ENCODE peak calls at places on chromosomes 11 and 22, in five cellular contexts. P is brain microvascular endothelial cell; F is heart left ventricle; V is CD8-positive, alpha-beta memory T cell; X is AG04450. G is an unnamed sample.

GRCh38 chr11:82874646-82875523 is 25.3 kb downstream of the PRCP start:
- DNase-seq in P (no peak), X (no peak), V (no peak), F (no peak), G (no peak)

GRCh38 chr22:22395230-22395629 is 113.3 kb downstream of the ZNF280B start:
- DNase-seq in P (no peak), F (no peak), V (no peak), X (no peak), G (no peak)

GRCh38 chr11:113877673-113878060 is 2.3 kb upstream of the USP28 start:
- DNase-seq in P (no peak), F (no peak), V (no peak), X (no peak), G (no peak)

GRCh38 chr11:134340354-134340964 is 8.7 kb downstream of the GLB1L2 start:
- DNase-seq in X (no peak), F (no peak), V (no peak), P (no peak), G (no peak)

GRCh38 chr11:121246021-121246768 is 46.4 kb upstream of the SC5D start:
- DNase-seq in X (no peak), V (no peak), P (no peak), F (no peak), G (no peak)

GRCh38 chr11:118401880-118402590 is 629 bp downstream of the ATP5MG start:
- DNase-seq in F (no peak), P (peak), V (no peak), X (peak), G (peak)

GRCh38 chr11:117319214-117319840 is 3.3 kb upstream of the BACE1 start:
- DNase-seq in P (peak), V (no peak), F (no peak), X (no peak), G (no peak)

GRCh38 chr11:128288368-128288767 is 299.0 kb downstream of the ETS1 start:
- DNase-seq in F (no peak), X (no peak), V (no peak), P (no peak), G (no peak)

GRCh38 chr22:23403152-23403719 is 176.9 kb downstream of the IGLL1 start:
- DNase-seq in P (no peak), F (no peak), X (no peak), V (no peak), G (no peak)

GRCh38 chr11:133814588-133814987 is 30.7 kb downstream of the SPATA19 start:
- DNase-seq in P (no peak), F (no peak), V (no peak), X (no peak), G (no peak)

GRCh38 chr22:39437836-39438704 is 18.7 kb upstream of the MGAT3 start:
- DNase-seq in V (no peak), F (no peak), P (no peak), X (no peak), G (no peak)

GRCh38 chr11:44817207-44817944 is 90.6 kb downstream of the TSPAN18 start:
- DNase-seq in F (no peak), X (no peak), V (no peak), P (no peak), G (no peak)

GRCh38 chr11:45278721-45279120 is 7.4 kb downstream of the SYT13 start:
- DNase-seq in F (no peak), P (peak), V (no peak), X (no peak), G (no peak)

GRCh38 chr11:134125507-134125906 is 56.6 kb downstream of the JAM3 start:
- DNase-seq in P (no peak), F (no peak), V (no peak), X (no peak), G (no peak)

GRCh38 chr22:22745225-22746060 is 101.0 kb downstream of the GGTLC2 start:
- DNase-seq in V (peak), X (no peak), F (no peak), P (peak), G (no peak)

GRCh38 chr22:46367707-46368191 is 32.2 kb downstream of the TRMU start:
- DNase-seq in P (peak), X (peak), F (peak), V (peak), G (no peak)

GRCh38 chr11:33636104-33636503 is 64.5 kb downstream of the C11orf91 start:
- DNase-seq in P (peak), F (no peak), X (no peak), V (no peak), G (peak)

GRCh38 chr11:61716478-61717285 is 35.8 kb upstream of the MYRF start:
- DNase-seq in F (no peak), P (no peak), V (no peak), X (no peak), G (no peak)

GRCh38 chr11:118609380-118610219 is 2.2 kb downstream of the PHLDB1 start:
- DNase-seq in P (no peak), X (no peak), F (no peak), V (peak), G (no peak)

GRCh38 chr22:41912338-41913039 is 2.4 kb downstream of the SHISA8 start:
- DNase-seq in F (no peak), X (no peak), V (no peak), P (no peak), G (no peak)

GRCh38 chr22:27686534-27686933 is 115.0 kb downstream of the MN1 start:
- DNase-seq in P (peak), V (no peak), F (peak), X (peak), G (no peak)

GRCh38 chr22:30830907-30831306 is 136.2 kb downstream of the OSBP2 start:
- DNase-seq in X (peak), V (no peak), F (no peak), P (peak), G (peak)

GRCh38 chr11:1196516-1197391 is 26.1 kb upstream of the MUC5B start:
- DNase-seq in P (no peak), V (no peak), F (peak), X (no peak), G (no peak)

GRCh38 chr11:911031-911889 is 650 bp upstream of the CHID1 start:
- DNase-seq in V (peak), P (peak), X (no peak), F (peak), G (no peak)

GRCh38 chr11:93131709-93132108 is 66.1 kb downstream of the SLC36A4 start:
- DNase-seq in X (no peak), P (no peak), F (no peak), V (no peak), G (no peak)

GRCh38 chr11:11944444-11944843 is 64.0 kb downstream of the DKK3 start:
- DNase-seq in F (no peak), X (no peak), P (no peak), V (no peak), G (no peak)

GRCh38 chr11:71935338-71935925 is 6.6 kb downstream of the RNF121 start:
- DNase-seq in X (no peak), P (no peak), V (no peak), F (no peak), G (no peak)

GRCh38 chr22:23315341-23315917 is 135.1 kb downstream of the BCR start:
- DNase-seq in F (peak), X (no peak), V (no peak), P (peak), G (peak)

GRCh38 chr11:86243377-86243776 is 1.2 kb upstream of the EED start:
- DNase-seq in X (no peak), V (no peak), P (no peak), F (no peak), G (no peak)

GRCh38 chr22:36386351-36386899 is 1.3 kb downstream of the MYH9 start:
- DNase-seq in V (peak), P (no peak), F (peak), X (no peak), G (no peak)

GRCh38 chr22:36383110-36383581 is 4.6 kb downstream of the MYH9 start:
- DNase-seq in X (peak), F (no peak), V (peak), P (peak), G (no peak)

GRCh38 chr22:36386900-36387663 is 685 bp downstream of the MYH9 start:
- DNase-seq in V (no peak), X (no peak), P (no peak), F (peak), G (no peak)

GRCh38 chr22:36385491-36386350 is 2.0 kb downstream of the MYH9 start:
- DNase-seq in X (no peak), F (no peak), P (no peak), V (peak), G (no peak)

DNA sequence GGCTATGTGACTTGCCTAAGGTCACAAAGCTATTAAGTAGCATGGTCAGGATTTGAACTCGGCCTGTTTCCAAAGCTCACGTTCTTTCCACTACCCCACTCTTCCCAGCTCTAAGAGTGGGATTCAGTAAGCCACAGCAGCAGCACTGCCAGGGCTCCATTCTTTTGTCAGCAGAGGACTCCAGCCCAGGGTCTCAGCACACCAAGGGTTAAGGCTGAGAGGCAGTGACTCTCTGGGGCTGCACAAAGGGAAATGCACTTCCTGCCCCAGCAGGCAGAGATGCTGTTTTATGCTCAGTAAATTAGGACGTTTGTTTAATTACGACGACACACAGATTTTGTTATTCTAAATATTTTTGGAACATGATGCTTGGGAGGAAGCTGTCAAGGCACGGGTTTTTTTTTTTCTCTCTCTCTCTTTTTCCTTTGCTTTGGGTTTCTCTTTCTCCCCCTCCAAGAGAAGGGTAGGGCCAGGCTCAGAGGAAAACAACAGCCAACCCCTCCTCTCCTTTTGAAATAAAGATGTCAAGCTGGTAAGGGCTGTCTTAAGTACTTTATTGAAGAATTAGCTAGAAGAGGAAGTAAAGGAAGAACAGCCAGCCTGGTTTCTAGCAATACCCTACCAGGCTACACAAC is 2.9 kb downstream of the MYH9 start:
- DNase-seq in F (no peak), V (no peak), X (no peak), P (no peak), G (no peak)
- H3K4me3 ChIP-seq in F (peak), V (peak), X (peak), P (peak), G (peak)

GRCh38 chr11:17014774-17015638 is 792 bp upstream of the PLEKHA7 start:
- DNase-seq in P (peak), V (no peak), F (no peak), X (no peak), G (no peak)
- H3K4me3 ChIP-seq in P (peak), V (peak), F (peak), X (no peak), G (no peak)

DNA sequence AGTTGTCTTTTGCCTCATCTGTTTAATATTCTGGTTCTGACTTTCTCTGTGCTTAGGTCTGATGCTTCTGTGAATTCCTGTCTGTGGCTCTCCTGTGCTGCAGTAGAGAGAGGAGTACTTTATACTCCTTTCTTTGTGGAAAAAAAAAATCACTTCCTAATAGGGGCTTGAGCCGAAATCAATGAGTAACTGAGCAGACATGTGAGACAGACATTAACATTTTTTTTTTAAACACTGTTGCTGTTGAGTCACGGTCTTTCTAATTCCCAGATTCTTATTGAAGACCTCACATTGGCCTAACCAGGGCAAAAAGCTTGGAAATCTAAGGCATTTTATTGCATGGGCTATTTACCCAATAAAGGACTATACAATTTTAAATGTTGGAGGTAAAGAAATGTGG is 86.1 kb downstream of the GRM5 start:
- DNase-seq in F (no peak), V (no peak), X (peak), P (no peak), G (peak)
- H3K4me3 ChIP-seq in F (no peak), V (no peak), X (no peak), P (no peak), G (no peak)

DNA sequence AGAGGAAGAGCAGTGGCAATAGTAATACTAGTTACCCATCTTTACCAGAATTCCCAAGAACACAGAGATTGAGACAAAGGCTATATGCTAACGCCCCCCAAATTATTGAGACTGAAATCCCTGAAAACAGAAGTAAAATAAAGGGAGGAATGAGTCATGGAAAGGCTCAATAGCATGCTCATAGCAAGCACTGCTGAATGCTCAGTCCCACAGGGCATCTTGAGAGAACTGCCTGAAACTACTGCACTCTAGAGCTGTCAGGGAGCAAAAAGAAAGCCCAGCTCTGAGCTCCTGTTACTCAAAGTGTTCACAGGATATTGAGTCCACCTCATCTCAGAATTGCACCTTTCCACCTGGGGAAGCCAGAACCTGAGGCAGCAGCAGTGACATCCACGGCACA is 44.1 kb upstream of the FIBIN start:
- DNase-seq in V (no peak), X (no peak), F (no peak), P (peak), G (no peak)
- H3K4me3 ChIP-seq in V (no peak), X (no peak), F (no peak), P (no peak), G (no peak)

GRCh38 chr22:17559188-17559587 is 4.1 kb upstream of the SLC25A18 start:
- DNase-seq in P (no peak), X (no peak), F (no peak), V (no peak), G (no peak)
- H3K4me3 ChIP-seq in P (no peak), X (no peak), F (no peak), V (no peak), G (no peak)

GRCh38 chr11:74070713-74071506 is 62.0 kb upstream of the UCP3 start:
- DNase-seq in F (no peak), P (no peak), V (no peak), X (no peak), G (no peak)
- H3K4me3 ChIP-seq in F (no peak), P (no peak), V (no peak), X (no peak), G (no peak)

G was measured in AG09309.